ENCODE peak calls at places on chromosomes 11 and 22, in nine cellular contexts. N is cardiac muscle cell; P is GM23248; F is right atrium auricular region; M is hepatocyte; S is mucosa of descending colon; Y is psoas muscle; Q is CD8-positive, alpha-beta memory T cell; O is heart right ventricle. W is an unnamed sample.

GRCh38 chr11:74726547-74727182 is 4.6 kb downstream of the CHRDL2 start:
- DNase-seq in Q (peak; percentile 30), F (peak; percentile 76), O (peak; percentile 68), P (peak; percentile 84), N (peak; percentile 79), S (peak; percentile 74), Y (peak; percentile 92), M (peak; percentile 91), W (peak; percentile 57)

GRCh38 chr22:17672417-17672991 is 33.9 kb downstream of the BCL2L13 start:
- DNase-seq in N (no peak), Y (no peak), Q (no peak), M (no peak), P (no peak), O (no peak), S (no peak), F (no peak), W (no peak)

GRCh38 chr11:1628506-1629325 is 859 bp upstream of the KRTAP5-5 start:
- DNase-seq in S (peak; percentile 76), Q (peak; percentile 45), Y (peak; percentile 78), P (peak; percentile 59), M (peak; percentile 75), O (peak; percentile 71), F (no peak), N (peak; percentile 75), W (peak; percentile 70)

GRCh38 chr22:24325105-24325757 is 54.6 kb downstream of the SPECC1L start:
- DNase-seq in Y (no peak), F (no peak), M (peak; percentile 68), Q (no peak), P (peak; percentile 93), N (peak; percentile 51), O (no peak), S (no peak), W (no peak)

GRCh38 chr22:29330753-29331152 is 15.3 kb upstream of the RASL10A start:
- DNase-seq in Q (no peak), S (no peak), N (no peak), P (no peak), F (no peak), O (peak; percentile 42), M (no peak), Y (peak; percentile 87), W (no peak)

GRCh38 chr11:92932023-92932422 is 37.4 kb upstream of the MTNR1B start:
- DNase-seq in Q (no peak), P (peak; percentile 28), N (no peak), F (no peak), Y (no peak), S (no peak), M (no peak), O (no peak), W (no peak)

GRCh38 chr22:19579880-19580279 is 55.7 kb upstream of the CLDN5 start:
- DNase-seq in Y (peak; percentile 65), Q (no peak), P (no peak), F (no peak), N (no peak), S (no peak), M (no peak), O (peak; percentile 34), W (no peak)

GRCh38 chr11:35579557-35580396 is 38.5 kb upstream of the FJX1 start:
- DNase-seq in Y (no peak), P (peak; percentile 94), N (no peak), O (no peak), M (peak; percentile 40), Q (no peak), F (no peak), S (no peak), W (no peak)

GRCh38 chr22:21690401-21690801 is 24.6 kb downstream of the PPIL2 start:
- DNase-seq in P (no peak), Y (no peak), S (no peak), Q (no peak), M (no peak), F (no peak), N (no peak), O (no peak), W (no peak)

GRCh38 chr22:41561788-41562187 is 978 bp downstream of the CSDC2 start:
- DNase-seq in Q (no peak), F (no peak), N (no peak), S (peak; percentile 19), M (no peak), P (no peak), O (peak; percentile 71), Y (no peak), W (no peak)

GRCh38 chr22:37781434-37782059 is 26.2 kb upstream of the GCAT start:
- DNase-seq in O (no peak), F (no peak), Q (no peak), N (no peak), Y (no peak), P (peak; percentile 64), S (no peak), M (no peak), W (no peak)

GRCh38 chr11:46015941-46016340 is 93.5 kb downstream of the LARGE2 start:
- DNase-seq in O (no peak), F (no peak), S (no peak), P (no peak), N (no peak), M (no peak), Q (no peak), Y (no peak), W (no peak)

GRCh38 chr11:130151196-130151595 is 8.4 kb upstream of the ST14 start:
- DNase-seq in S (no peak), P (no peak), O (no peak), M (no peak), N (no peak), F (no peak), Y (no peak), Q (no peak), W (no peak)

GRCh38 chr11:130157111-130157510 is 2.5 kb upstream of the ST14 start:
- DNase-seq in Y (no peak), S (peak; percentile 18), P (no peak), Q (no peak), M (no peak), N (no peak), F (no peak), O (no peak), W (no peak)

GRCh38 chr11:130156108-130157022 is 3.2 kb upstream of the ST14 start:
- DNase-seq in M (no peak), O (no peak), S (peak; percentile 45), N (no peak), Q (no peak), F (no peak), P (peak; percentile 75), Y (no peak), W (no peak)

GRCh38 chr11:130157840-130158239 is 1.7 kb upstream of the ST14 start:
- DNase-seq in M (no peak), N (no peak), S (no peak), F (no peak), Y (no peak), P (no peak), O (no peak), Q (no peak), W (no peak)

GRCh38 chr11:130155106-130155505 is 4.5 kb upstream of the ST14 start:
- DNase-seq in N (no peak), P (no peak), S (no peak), Q (no peak), M (no peak), F (no peak), Y (no peak), O (no peak), W (no peak)
- H3K4me1 ChIP-seq in N (no peaks in the 10 kb centered on the region), P (peaks cover 11% of the 10 kb centered on the region), S (peaks cover 15% of the 10 kb centered on the region), Q (no peaks in the 10 kb centered on the region), M (peaks cover 8% of the 10 kb centered on the region), F (peaks cover 7% of the 10 kb centered on the region), Y (no peaks in the 10 kb centered on the region), O (peaks cover 3% of the 10 kb centered on the region), W (no peaks in the 10 kb centered on the region)

GRCh38 chr11:33724644-33725035 is 11.6 kb downstream of the CD59 start:
- DNase-seq in Y (no peak), N (no peak), P (peak; percentile 62), S (no peak), Q (no peak), O (no peak), M (no peak), F (no peak), W (no peak)
- H3K4me1 ChIP-seq in Y (peaks cover 84% of the 10 kb centered on the region), N (peaks cover 15% of the 10 kb centered on the region), P (peaks cover 79% of the 10 kb centered on the region), S (peaks cover 14% of the 10 kb centered on the region), Q (no peaks in the 10 kb centered on the region), O (peaks cover 65% of the 10 kb centered on the region), M (peaks cover 23% of the 10 kb centered on the region), F (peaks cover 76% of the 10 kb centered on the region), W (no peaks in the 10 kb centered on the region)

GRCh38 chr11:100735949-100736675 is 49.0 kb downstream of the ARHGAP42 start:
- DNase-seq in S (no peak), Q (no peak), P (no peak), M (no peak), Y (no peak), N (no peak), O (no peak), F (no peak), W (no peak)
- H3K4me1 ChIP-seq in S (peaks cover 5% of the 10 kb centered on the region), Q (no peaks in the 10 kb centered on the region), P (no peaks in the 10 kb centered on the region), M (peaks cover 35% of the 10 kb centered on the region), Y (peaks cover 18% of the 10 kb centered on the region), N (peaks cover 74% of the 10 kb centered on the region), O (peaks cover 33% of the 10 kb centered on the region), F (peaks cover 26% of the 10 kb centered on the region), W (no peaks in the 10 kb centered on the region)

GRCh38 chr22:27853404-27853803 is 51.8 kb upstream of the MN1 start:
- DNase-seq in Y (no peak), O (no peak), P (peak; percentile 63), Q (no peak), F (no peak), N (no peak), S (no peak), M (no peak), W (no peak)
- H3K4me1 ChIP-seq in Y (peaks cover 32% of the 10 kb centered on the region), O (peaks cover 19% of the 10 kb centered on the region), P (peaks cover 29% of the 10 kb centered on the region), Q (no peaks in the 10 kb centered on the region), F (peaks cover 35% of the 10 kb centered on the region), N (peaks cover 36% of the 10 kb centered on the region), S (peaks cover under 1% of the 10 kb centered on the region), M (peaks cover 32% of the 10 kb centered on the region), W (no peaks in the 10 kb centered on the region)

DNA sequence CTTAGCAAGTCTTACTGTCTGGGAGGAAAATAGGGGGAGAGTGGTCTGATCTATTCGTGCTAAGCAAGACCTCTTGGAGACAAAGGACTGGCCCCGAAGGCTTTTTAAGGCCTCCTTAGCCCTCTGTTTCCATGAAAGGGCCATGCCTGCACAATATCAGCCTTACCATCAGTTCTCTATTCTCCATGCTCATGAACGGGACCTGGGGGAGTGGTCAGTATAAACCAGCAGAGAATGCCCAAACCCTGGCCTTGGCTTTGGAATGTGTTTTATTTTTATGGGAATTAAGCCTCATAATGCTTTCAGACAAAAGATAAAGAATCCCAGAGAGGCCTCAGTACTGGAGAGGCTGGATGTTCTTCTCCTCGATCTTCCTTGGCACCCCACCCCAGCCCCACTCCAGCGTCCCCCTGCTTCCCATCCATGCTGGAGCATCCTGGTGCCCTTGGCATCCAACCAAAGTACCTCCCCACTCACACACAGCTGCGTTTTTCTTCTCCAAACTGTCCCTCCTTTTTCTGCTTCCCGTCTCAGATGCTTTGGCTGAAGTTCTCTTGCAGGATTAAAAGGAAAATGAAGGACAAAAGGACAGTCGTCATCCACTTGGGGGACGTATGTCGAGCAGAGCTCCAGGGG is 18.6 kb downstream of the FXYD6 start:
- DNase-seq in O (no peak), M (no peak), P (no peak), Q (no peak), S (no peak), F (peak; percentile 54), N (no peak), Y (no peak), W (no peak)
- H3K4me1 ChIP-seq in O (peaks cover 47% of the 10 kb centered on the region), M (peaks cover 7% of the 10 kb centered on the region), P (no peaks in the 10 kb centered on the region), Q (no peaks in the 10 kb centered on the region), S (no peaks in the 10 kb centered on the region), F (peaks cover 45% of the 10 kb centered on the region), N (peaks cover 20% of the 10 kb centered on the region), Y (no peaks in the 10 kb centered on the region), W (no peaks in the 10 kb centered on the region)